ENCODE peak calls at places on chromosome 22, in six cellular contexts. B, O, H, K, I and W are unnamed samples.

GRCh38 chr22:32265882-32266767 is 11.0 kb upstream of the SLC5A4 start:
- DNase-seq in B (peak), O (peak), I (peak), K (peak), H (peak), W (no peak)

GRCh38 chr22:41932353-41932752 is 5.7 kb upstream of the TNFRSF13C start:
- DNase-seq in K (no peak), I (no peak), O (no peak), B (no peak), H (no peak), W (no peak)

GRCh38 chr22:19576460-19577421 is 52.5 kb upstream of the CLDN5 start:
- DNase-seq in I (peak), O (no peak), K (peak), H (no peak), B (peak), W (no peak)

GRCh38 chr22:42596863-42597530 is 17.7 kb downstream of the POLDIP3 start:
- DNase-seq in O (no peak), K (no peak), I (no peak), B (no peak), H (no peak), W (no peak)

GRCh38 chr22:49368976-49369725 is 458.5 kb downstream of the BRD1 start:
- DNase-seq in B (no peak), K (no peak), H (peak), O (no peak), I (no peak), W (no peak)

GRCh38 chr22:23270212-23270733 is 90.0 kb downstream of the BCR start:
- DNase-seq in H (no peak), B (no peak), K (no peak), O (no peak), I (no peak), W (no peak)

GRCh38 chr22:33036881-33037280 is 21.3 kb downstream of the SYN3 start:
- DNase-seq in H (no peak), O (no peak), I (no peak), K (no peak), B (no peak), W (no peak)

GRCh38 chr22:17742528-17742902 is 31.8 kb downstream of the BID start:
- DNase-seq in B (peak), O (peak), K (peak), I (peak), H (peak), W (no peak)

GRCh38 chr22:44033689-44034088 is 9.6 kb downstream of the PARVB start:
- DNase-seq in H (no peak), O (no peak), K (no peak), B (no peak), I (peak), W (no peak)

GRCh38 chr22:49536571-49537131 is 291.0 kb downstream of the BRD1 start:
- DNase-seq in I (no peak), B (no peak), O (no peak), H (no peak), K (no peak), W (no peak)

GRCh38 chr22:32558681-32559355 is 84.2 kb downstream of the FBXO7 start:
- DNase-seq in O (peak), B (peak), K (peak), I (peak), H (peak), W (peak)

GRCh38 chr22:47929073-47929472 is 1166.6 kb downstream of the TBC1D22A start:
- DNase-seq in K (no peak), I (no peak), H (no peak), O (no peak), B (no peak), W (no peak)

GRCh38 chr22:42805016-42805997 is 51.8 kb downstream of the ARFGAP3 start:
- DNase-seq in I (no peak), B (no peak), O (no peak), H (peak), K (no peak), W (no peak)

GRCh38 chr22:43622886-43623285 is 189.2 kb downstream of the EFCAB6 start:
- DNase-seq in H (no peak), O (no peak), K (no peak), I (no peak), B (no peak), W (no peak)

GRCh38 chr22:22684605-22685561 is 40.5 kb downstream of the GGTLC2 start:
- DNase-seq in B (peak), K (peak), O (peak), H (peak), I (peak), W (no peak)

GRCh38 chr22:29040385-29041275 is 21.0 kb downstream of the C22orf31 start:
- DNase-seq in I (peak), K (peak), B (peak), O (peak), H (peak), W (no peak)

GRCh38 chr22:47618180-47618579 is 855.7 kb downstream of the TBC1D22A start:
- DNase-seq in O (no peak), B (no peak), I (no peak), H (no peak), K (no peak), W (no peak)

GRCh38 chr22:49393526-49393925 is 434.1 kb downstream of the BRD1 start:
- DNase-seq in B (no peak), K (no peak), H (no peak), I (no peak), O (no peak), W (no peak)

GRCh38 chr22:44045171-44045570 is 21.1 kb downstream of the PARVB start:
- DNase-seq in H (no peak), O (no peak), K (peak), B (peak), I (no peak), W (no peak)

GRCh38 chr22:48370508-48371325 is 1457.0 kb downstream of the BRD1 start:
- DNase-seq in B (no peak), I (no peak), K (no peak), H (no peak), O (no peak), W (no peak)

GRCh38 chr22:22771696-22772377 is 115.8 kb upstream of the IGLL5 start:
- DNase-seq in K (no peak), O (no peak), B (no peak), I (no peak), H (no peak), W (no peak)

GRCh38 chr22:20436309-20437252 is 1.0 kb downstream of the SCARF2 start:
- DNase-seq in B (no peak), H (no peak), K (peak), O (no peak), I (no peak), W (no peak)

GRCh38 chr22:17083255-17083654 is 1.5 kb upstream of the IL17RA start:
- DNase-seq in K (no peak), O (no peak), I (no peak), H (no peak), B (no peak), W (no peak)

GRCh38 chr22:41401781-41402648 is 20.3 kb downstream of the TEF start:
- DNase-seq in H (peak), B (peak), I (peak), O (peak), K (peak), W (peak)

GRCh38 chr22:40553014-40553579 is 83.4 kb downstream of the MRTFA start:
- DNase-seq in B (no peak), I (no peak), O (no peak), H (no peak), K (no peak), W (no peak)

GRCh38 chr22:45502215-45503070 is at the start of gene FBLN1:
- DNase-seq in B (peak), K (peak), O (no peak), H (no peak), I (no peak), W (no peak)

GRCh38 chr22:21943571-21944448 is 8.8 kb downstream of the PPM1F start:
- DNase-seq in I (no peak), K (no peak), B (no peak), H (no peak), O (no peak), W (no peak)

GRCh38 chr22:17441326-17441725 is 72.1 kb downstream of the CECR2 start:
- DNase-seq in O (no peak), I (no peak), K (no peak), H (no peak), B (no peak), W (no peak)

GRCh38 chr22:43099095-43099494 is 9.9 kb upstream of the TTLL1 start:
- DNase-seq in O (no peak), H (no peak), B (no peak), K (no peak), I (no peak), W (no peak)

GRCh38 chr22:17580461-17581031 is 17.2 kb downstream of the SLC25A18 start:
- DNase-seq in H (no peak), K (peak), O (no peak), B (no peak), I (no peak), W (no peak)

GRCh38 chr22:16932577-16932976 is 75.4 kb downstream of the GAB4 start:
- DNase-seq in O (no peak), I (no peak), H (no peak), B (no peak), K (no peak), W (no peak)

GRCh38 chr22:24402460-24403192 is 24.8 kb upstream of the ADORA2A start:
- DNase-seq in K (peak), B (peak), O (peak), H (peak), I (peak), W (peak)

GRCh38 chr22:49021926-49022815 is 805.5 kb downstream of the BRD1 start:
- DNase-seq in I (no peak), B (no peak), K (no peak), H (no peak), O (no peak), W (no peak)

GRCh38 chr22:24339452-24339747 is 68.8 kb downstream of the SPECC1L start:
- DNase-seq in B (no peak), I (no peak), O (no peak), H (no peak), K (no peak), W (no peak)

GRCh38 chr22:19271856-19272535 is 19.5 kb downstream of the CLTCL1 start:
- DNase-seq in K (peak), B (peak), H (no peak), I (peak), O (no peak), W (peak)

GRCh38 chr22:42962295-42963230 is 52.4 kb downstream of the PACSIN2 start:
- DNase-seq in K (no peak), B (no peak), O (peak), I (no peak), H (peak), W (no peak)

GRCh38 chr22:36471341-36471821 is 10.1 kb downstream of the TXN2 start:
- DNase-seq in K (peak), I (peak), B (peak), H (no peak), O (no peak), W (no peak)
- H3K27ac ChIP-seq in K (peak), I (peak), B (peak), H (peak), O (peak), W (peak)

DNA sequence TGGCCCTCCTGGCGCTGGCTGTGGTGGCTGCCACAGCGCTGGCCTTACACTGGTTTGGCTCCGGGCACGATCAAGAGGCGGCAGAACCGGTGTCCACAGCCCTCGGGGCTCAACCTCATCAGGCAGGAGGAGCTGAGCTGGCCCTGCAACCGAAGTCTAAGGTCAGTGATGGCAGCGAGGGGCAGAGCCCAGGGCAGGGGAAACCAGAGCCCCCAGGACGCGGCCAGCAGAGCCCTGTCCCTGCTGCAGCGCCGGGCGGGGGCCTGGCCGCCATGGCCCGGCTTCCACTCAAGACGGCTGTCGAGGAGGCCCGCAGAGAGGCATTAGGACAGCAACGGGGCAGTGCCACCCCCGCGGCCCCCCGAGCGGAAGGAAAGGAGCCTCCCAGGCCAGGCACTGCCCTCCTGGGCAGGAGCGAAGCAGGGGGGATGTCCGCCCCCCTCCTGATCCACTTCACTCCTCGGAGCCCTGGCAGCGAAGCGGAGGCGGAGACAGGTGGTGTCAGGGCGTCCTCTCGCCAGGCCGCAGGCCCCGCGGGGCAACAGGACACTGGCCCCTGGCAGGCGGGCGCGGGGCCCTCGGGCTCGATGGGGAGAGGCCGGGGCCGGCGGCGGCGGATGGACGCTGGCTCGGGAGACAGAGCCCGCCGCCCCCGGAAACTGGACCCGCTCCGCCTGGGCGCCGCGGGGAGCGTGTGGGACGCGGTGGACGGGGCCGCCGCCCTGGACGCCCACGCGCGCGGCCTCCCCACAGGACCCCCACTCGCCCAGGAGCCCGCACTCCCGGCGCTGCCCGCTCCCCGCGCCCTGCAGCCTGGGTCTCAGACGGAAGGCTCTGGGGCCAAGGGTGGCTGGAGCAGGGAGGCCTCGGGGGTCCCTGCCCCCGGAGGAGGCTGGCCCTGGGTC is 879 bp downstream of the KLHDC7B start:
- DNase-seq in B (no peak), K (no peak), I (no peak), H (no peak), O (no peak), W (no peak)
- H3K27ac ChIP-seq in B (no peak), K (no peak), I (no peak), H (no peak), O (no peak), W (no peak)

DNA sequence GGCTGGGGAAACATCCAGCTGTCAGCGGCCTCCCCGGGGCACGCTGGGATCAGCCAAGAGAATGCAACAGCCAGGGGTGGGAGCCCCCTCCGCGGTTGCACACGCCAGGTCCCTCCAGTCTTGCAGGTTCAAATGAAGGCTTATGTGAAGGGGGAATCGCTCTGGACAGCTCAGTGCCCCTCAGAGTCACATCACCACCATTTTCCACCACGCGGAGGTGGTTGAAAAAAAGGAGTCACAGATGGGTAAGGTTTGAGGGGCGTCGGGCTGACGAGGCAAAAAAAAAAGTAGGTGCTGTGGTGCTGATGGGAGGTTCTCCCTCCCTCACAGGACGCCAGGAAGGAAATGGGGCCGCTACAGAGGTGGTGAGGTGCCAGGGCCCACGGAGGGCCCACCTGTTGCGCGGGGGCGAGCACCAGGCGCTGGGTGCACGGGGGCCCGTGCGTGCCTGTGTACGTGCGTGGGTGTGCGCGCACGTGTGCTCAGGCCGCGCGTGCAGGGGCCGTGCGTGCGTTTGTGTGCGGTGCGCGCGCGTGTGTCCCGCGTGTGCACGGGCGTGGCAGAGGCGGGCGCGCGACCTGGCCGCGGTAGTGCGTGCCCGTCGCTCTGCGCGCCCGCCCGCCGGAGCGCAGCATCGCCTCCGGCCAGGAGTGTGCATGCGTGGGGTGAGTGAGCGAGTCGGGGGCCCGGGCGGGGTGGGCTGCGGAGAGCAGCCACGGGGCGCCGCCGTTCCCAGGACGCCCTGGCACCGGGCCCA is 3.0 kb downstream of the PDGFB start:
- DNase-seq in K (no peak), H (no peak), B (no peak), I (no peak), O (no peak), W (no peak)
- H3K27ac ChIP-seq in K (no peak), H (no peak), B (no peak), I (no peak), O (peak), W (peak)

GRCh38 chr22:25735657-25736056 is 6.3 kb upstream of the MYO18B start:
- DNase-seq in K (no peak), H (no peak), I (no peak), B (no peak), O (no peak), W (no peak)
- H3K27ac ChIP-seq in K (no peak), H (no peak), I (no peak), B (no peak), O (no peak), W (no peak)

GRCh38 chr22:46606886-46607285 is 13.3 kb upstream of the GRAMD4 start:
- DNase-seq in H (no peak), I (no peak), K (no peak), B (no peak), O (no peak), W (no peak)

GRCh38 chr22:46605117-46605516 is 15.1 kb upstream of the GRAMD4 start:
- DNase-seq in K (no peak), O (no peak), B (no peak), H (no peak), I (no peak), W (no peak)

GRCh38 chr22:46602025-46602424 is 18.2 kb upstream of the GRAMD4 start:
- DNase-seq in K (no peak), O (no peak), H (no peak), B (no peak), I (no peak), W (no peak)

GRCh38 chr22:46607483-46608114 is 12.6 kb upstream of the GRAMD4 start:
- DNase-seq in H (no peak), I (no peak), K (no peak), O (no peak), B (no peak), W (no peak)

GRCh38 chr22:46604306-46604690 is 15.9 kb upstream of the GRAMD4 start:
- DNase-seq in K (no peak), H (no peak), O (peak), B (no peak), I (peak), W (no peak)
- H3K27ac ChIP-seq in K (no peak), H (peak), O (peak), B (no peak), I (no peak), W (no peak)

GRCh38 chr22:38111941-38112355 is 1.5 kb upstream of the BAIAP2L2 start:
- DNase-seq in K (no peak), B (no peak), O (peak), H (peak), I (no peak), W (no peak)
- H3K27ac ChIP-seq in K (no peak), B (no peak), O (peak), H (peak), I (no peak), W (no peak)

GRCh38 chr22:27747396-27748256 is 53.9 kb downstream of the MN1 start:
- DNase-seq in I (no peak), H (no peak), K (no peak), B (no peak), O (no peak), W (no peak)

GRCh38 chr22:27745154-27745553 is 56.4 kb downstream of the MN1 start:
- DNase-seq in K (no peak), I (no peak), H (no peak), B (no peak), O (no peak), W (no peak)

GRCh38 chr22:27748355-27749168 is 53.0 kb downstream of the MN1 start:
- DNase-seq in H (no peak), K (peak), I (peak), B (no peak), O (no peak), W (no peak)

GRCh38 chr22:27745809-27746208 is 55.7 kb downstream of the MN1 start:
- DNase-seq in B (no peak), K (no peak), I (no peak), H (no peak), O (no peak), W (no peak)

GRCh38 chr22:27746918-27747317 is 54.6 kb downstream of the MN1 start:
- DNase-seq in B (no peak), K (no peak), O (no peak), I (no peak), H (no peak), W (no peak)
- H3K27ac ChIP-seq in B (no peak), K (no peak), O (no peak), I (no peak), H (no peak), W (no peak)